ENCODE peak calls at places on chromosomes 7 and 10, in four cellular contexts. One of them, this sample, is unnamed.

GRCh38 chr7:66739953-66740301 is 606 bp upstream of the RABGEF1 start:
- DNase-seq in ureter: no peak
- DNase-seq in activated CD4-positive, alpha-beta T cell treated with anti-CD3 and anti-CD28 coated beads, Interleukin-2, amount 50 U/mL, for 1 hour: no peak
- DNase-seq in IMR-90: no peak
- DNase-seq in this sample: peak; percentile 80

GRCh38 chr7:727104-727805 is at the start of gene PRKAR1B:
- DNase-seq in ureter: no peak
- DNase-seq in IMR-90: no peak
- DNase-seq in activated CD4-positive, alpha-beta T cell treated with anti-CD3 and anti-CD28 coated beads, Interleukin-2, amount 50 U/mL, for 1 hour: peak; percentile 28
- DNase-seq in this sample: peak; percentile 84

GRCh38 chr7:16268821-16269768 is 152.2 kb downstream of the CRPPA start:
- DNase-seq in activated CD4-positive, alpha-beta T cell treated with anti-CD3 and anti-CD28 coated beads, Interleukin-2, amount 50 U/mL, for 1 hour: no peak
- DNase-seq in IMR-90: peak; percentile 83
- DNase-seq in ureter: no peak
- DNase-seq in this sample: no peak

GRCh38 chr7:154640266-154640865 is 362.6 kb downstream of the PAXIP1 start:
- DNase-seq in ureter: no peak
- DNase-seq in IMR-90: no peak
- DNase-seq in activated CD4-positive, alpha-beta T cell treated with anti-CD3 and anti-CD28 coated beads, Interleukin-2, amount 50 U/mL, for 1 hour: no peak
- DNase-seq in this sample: no peak

GRCh38 chr7:134804351-134804750 is 24.9 kb downstream of the CALD1 start:
- DNase-seq in activated CD4-positive, alpha-beta T cell treated with anti-CD3 and anti-CD28 coated beads, Interleukin-2, amount 50 U/mL, for 1 hour: no peak
- DNase-seq in ureter: no peak
- DNase-seq in IMR-90: peak; percentile 69
- DNase-seq in this sample: no peak

GRCh38 chr10:28411648-28412047 is 108.8 kb upstream of the MPP7 start:
- DNase-seq in IMR-90: no peak
- DNase-seq in ureter: no peak
- DNase-seq in activated CD4-positive, alpha-beta T cell treated with anti-CD3 and anti-CD28 coated beads, Interleukin-2, amount 50 U/mL, for 1 hour: no peak
- DNase-seq in this sample: no peak

GRCh38 chr10:92354587-92354986 is 63.6 kb downstream of the MARCHF5 start:
- DNase-seq in IMR-90: no peak
- DNase-seq in ureter: no peak
- DNase-seq in activated CD4-positive, alpha-beta T cell treated with anti-CD3 and anti-CD28 coated beads, Interleukin-2, amount 50 U/mL, for 1 hour: no peak
- DNase-seq in this sample: no peak

GRCh38 chr7:37117261-37117660 is 331.4 kb downstream of the ELMO1 start:
- DNase-seq in activated CD4-positive, alpha-beta T cell treated with anti-CD3 and anti-CD28 coated beads, Interleukin-2, amount 50 U/mL, for 1 hour: no peak
- DNase-seq in ureter: no peak
- DNase-seq in IMR-90: no peak
- DNase-seq in this sample: no peak

GRCh38 chr7:33130184-33130583 is 820 bp downstream of the BBS9 start:
- DNase-seq in activated CD4-positive, alpha-beta T cell treated with anti-CD3 and anti-CD28 coated beads, Interleukin-2, amount 50 U/mL, for 1 hour: no peak
- DNase-seq in IMR-90: peak; percentile 8
- DNase-seq in ureter: no peak
- DNase-seq in this sample: no peak

GRCh38 chr7:132430863-132431822 is 145.1 kb downstream of the PLXNA4 start:
- DNase-seq in IMR-90: peak; percentile 72
- DNase-seq in activated CD4-positive, alpha-beta T cell treated with anti-CD3 and anti-CD28 coated beads, Interleukin-2, amount 50 U/mL, for 1 hour: no peak
- DNase-seq in ureter: peak; percentile 65
- DNase-seq in this sample: peak; percentile 74

GRCh38 chr10:110783509-110784103 is 88.1 kb upstream of the PDCD4 start:
- DNase-seq in ureter: no peak
- DNase-seq in IMR-90: peak; percentile 4
- DNase-seq in activated CD4-positive, alpha-beta T cell treated with anti-CD3 and anti-CD28 coated beads, Interleukin-2, amount 50 U/mL, for 1 hour: peak; percentile 74
- DNase-seq in this sample: no peak

GRCh38 chr7:105794741-105795729 is 81.4 kb downstream of the ATXN7L1 start:
- DNase-seq in IMR-90: peak; percentile 84
- DNase-seq in activated CD4-positive, alpha-beta T cell treated with anti-CD3 and anti-CD28 coated beads, Interleukin-2, amount 50 U/mL, for 1 hour: no peak
- DNase-seq in ureter: no peak
- DNase-seq in this sample: no peak

GRCh38 chr10:117653170-117653515 is 110.6 kb downstream of the EMX2 start:
- DNase-seq in IMR-90: peak; percentile 60
- DNase-seq in ureter: peak; percentile 53
- DNase-seq in activated CD4-positive, alpha-beta T cell treated with anti-CD3 and anti-CD28 coated beads, Interleukin-2, amount 50 U/mL, for 1 hour: no peak
- DNase-seq in this sample: no peak

GRCh38 chr7:142870147-142870559 is 15.3 kb downstream of the EPHB6 start:
- DNase-seq in IMR-90: no peak
- DNase-seq in activated CD4-positive, alpha-beta T cell treated with anti-CD3 and anti-CD28 coated beads, Interleukin-2, amount 50 U/mL, for 1 hour: no peak
- DNase-seq in ureter: peak; percentile 42
- DNase-seq in this sample: no peak

GRCh38 chr10:107577226-107577625 is 412.7 kb upstream of the SORCS1 start:
- DNase-seq in activated CD4-positive, alpha-beta T cell treated with anti-CD3 and anti-CD28 coated beads, Interleukin-2, amount 50 U/mL, for 1 hour: no peak
- DNase-seq in ureter: no peak
- DNase-seq in IMR-90: no peak
- DNase-seq in this sample: no peak

GRCh38 chr7:135748770-135749169 is at the start of gene FAM180A:
- DNase-seq in IMR-90: peak; percentile 85
- DNase-seq in ureter: peak; percentile 54
- DNase-seq in activated CD4-positive, alpha-beta T cell treated with anti-CD3 and anti-CD28 coated beads, Interleukin-2, amount 50 U/mL, for 1 hour: no peak
- DNase-seq in this sample: no peak

GRCh38 chr7:110534241-110534931 is 556.5 kb upstream of the LRRN3 start:
- DNase-seq in ureter: no peak
- DNase-seq in activated CD4-positive, alpha-beta T cell treated with anti-CD3 and anti-CD28 coated beads, Interleukin-2, amount 50 U/mL, for 1 hour: no peak
- DNase-seq in IMR-90: peak; percentile 71
- DNase-seq in this sample: no peak

GRCh38 chr10:7525314-7526016 is 114.6 kb upstream of the SFMBT2 start:
- DNase-seq in ureter: peak; percentile 75
- DNase-seq in IMR-90: peak; percentile 66
- DNase-seq in activated CD4-positive, alpha-beta T cell treated with anti-CD3 and anti-CD28 coated beads, Interleukin-2, amount 50 U/mL, for 1 hour: peak; percentile 56
- DNase-seq in this sample: no peak

GRCh38 chr7:92695308-92696261 is 105.4 kb upstream of the FAM133B start:
- DNase-seq in activated CD4-positive, alpha-beta T cell treated with anti-CD3 and anti-CD28 coated beads, Interleukin-2, amount 50 U/mL, for 1 hour: no peak
- DNase-seq in IMR-90: peak; percentile 90
- DNase-seq in ureter: no peak
- DNase-seq in this sample: no peak

GRCh38 chr7:141339603-141340002 is 211.6 kb upstream of the AGK start:
- DNase-seq in IMR-90: no peak
- DNase-seq in ureter: no peak
- DNase-seq in activated CD4-positive, alpha-beta T cell treated with anti-CD3 and anti-CD28 coated beads, Interleukin-2, amount 50 U/mL, for 1 hour: no peak
- DNase-seq in this sample: no peak

GRCh38 chr10:53808677-53809076 is 992.4 kb downstream of the PCDH15 start:
- DNase-seq in ureter: no peak
- DNase-seq in IMR-90: no peak
- DNase-seq in activated CD4-positive, alpha-beta T cell treated with anti-CD3 and anti-CD28 coated beads, Interleukin-2, amount 50 U/mL, for 1 hour: no peak
- DNase-seq in this sample: no peak

GRCh38 chr7:2824026-2824677 is 20.0 kb downstream of the GNA12 start:
- DNase-seq in ureter: no peak
- DNase-seq in IMR-90: no peak
- DNase-seq in activated CD4-positive, alpha-beta T cell treated with anti-CD3 and anti-CD28 coated beads, Interleukin-2, amount 50 U/mL, for 1 hour: no peak
- DNase-seq in this sample: no peak

GRCh38 chr7:133681529-133681928 is 428.7 kb downstream of the EXOC4 start:
- DNase-seq in activated CD4-positive, alpha-beta T cell treated with anti-CD3 and anti-CD28 coated beads, Interleukin-2, amount 50 U/mL, for 1 hour: no peak
- DNase-seq in IMR-90: no peak
- DNase-seq in ureter: no peak
- DNase-seq in this sample: no peak

GRCh38 chr10:36344816-36345215 is 702.7 kb upstream of the FZD8 start:
- DNase-seq in IMR-90: no peak
- DNase-seq in ureter: no peak
- DNase-seq in activated CD4-positive, alpha-beta T cell treated with anti-CD3 and anti-CD28 coated beads, Interleukin-2, amount 50 U/mL, for 1 hour: no peak
- DNase-seq in this sample: no peak

GRCh38 chr10:70694410-70695179 is 22.3 kb downstream of the ADAMTS14 start:
- DNase-seq in ureter: no peak
- DNase-seq in activated CD4-positive, alpha-beta T cell treated with anti-CD3 and anti-CD28 coated beads, Interleukin-2, amount 50 U/mL, for 1 hour: no peak
- DNase-seq in IMR-90: peak; percentile 55
- DNase-seq in this sample: no peak

GRCh38 chr10:77416327-77417135 is 221.1 kb downstream of the KCNMA1 start:
- DNase-seq in activated CD4-positive, alpha-beta T cell treated with anti-CD3 and anti-CD28 coated beads, Interleukin-2, amount 50 U/mL, for 1 hour: no peak
- DNase-seq in ureter: no peak
- DNase-seq in IMR-90: peak; percentile 88
- DNase-seq in this sample: no peak

GRCh38 chr7:150314639-150315239 is 8.4 kb upstream of the LRRC61 start:
- DNase-seq in ureter: no peak
- DNase-seq in IMR-90: no peak
- DNase-seq in activated CD4-positive, alpha-beta T cell treated with anti-CD3 and anti-CD28 coated beads, Interleukin-2, amount 50 U/mL, for 1 hour: no peak
- DNase-seq in this sample: no peak

This sample was measured in spleen.